ENCODE peak calls at places on chromosomes 6 and 20, in eight cellular contexts. W is heart right ventricle, H is neural progenitor cell, U is GM12878, F is tibial nerve, C is SJSA1, Q is Peyer's patch, X is ovary. P is an unnamed sample.

GRCh38 chr20:22207280-22207679 is 377.1 kb downstream of the FOXA2 start:
- DNase-seq in W (no peak), H (no peak), U (no peak), F (no peak), C (no peak), Q (no peak), X (no peak), P (no peak)

GRCh38 chr6:123812621-123813020 is 9.0 kb downstream of the NKAIN2 start:
- DNase-seq in W (no peak), H (no peak), U (no peak), F (no peak), C (no peak), Q (no peak), X (no peak), P (no peak)

GRCh38 chr6:79115557-79115956 is 37.5 kb upstream of the PHIP start:
- DNase-seq in W (no peak), H (no peak), U (no peak), F (no peak), C (no peak), Q (no peak), X (no peak), P (no peak)

GRCh38 chr6:108476381-108476780 is 84.3 kb upstream of the FOXO3 start:
- DNase-seq in W (no peak), H (no peak), U (no peak), F (no peak), C (no peak), Q (no peak), X (no peak), P (no peak)

GRCh38 chr6:119742188-119742803 is 392.7 kb upstream of the MAN1A1 start:
- DNase-seq in W (peak; percentile 43), H (peak; percentile 84), U (no peak), F (peak; percentile 81), C (no peak), Q (peak; percentile 84), X (peak; percentile 21), P (peak; percentile 74)

GRCh38 chr20:44501448-44501847 is 20.4 kb downstream of the SERINC3 start:
- DNase-seq in W (peak; percentile 20), H (no peak), U (no peak), F (no peak), C (no peak), Q (no peak), X (no peak), P (no peak)

GRCh38 chr6:32568561-32568960 is 21.1 kb downstream of the HLA-DRB1 start:
- DNase-seq in W (no peak), H (no peak), U (no peak), F (no peak), C (no peak), Q (no peak), X (no peak), P (no peak)

GRCh38 chr6:144232434-144233223 is 52.5 kb upstream of the UTRN start:
- DNase-seq in W (no peak), H (no peak), U (no peak), F (no peak), C (no peak), Q (no peak), X (no peak), P (no peak)

GRCh38 chr20:48406462-48407235 is 421.1 kb downstream of the PREX1 start:
- DNase-seq in W (no peak), H (no peak), U (no peak), F (no peak), C (no peak), Q (no peak), X (no peak), P (no peak)

GRCh38 chr6:48922837-48923236 is 540.2 kb downstream of the MMUT start:
- DNase-seq in W (no peak), H (no peak), U (no peak), F (no peak), C (no peak), Q (no peak), X (no peak), P (no peak)

GRCh38 chr6:85864453-85865401 is 222.0 kb upstream of the SYNCRIP start:
- DNase-seq in W (no peak), H (no peak), U (no peak), F (no peak), C (no peak), Q (no peak), X (no peak), P (no peak)

GRCh38 chr6:117352466-117353081 is 73.2 kb downstream of the ROS1 start:
- DNase-seq in W (no peak), H (no peak), U (no peak), F (no peak), C (no peak), Q (no peak), X (no peak), P (no peak)

GRCh38 chr20:51160011-51160410 is 137.1 kb upstream of the KCNG1 start:
- DNase-seq in W (no peak), H (no peak), U (no peak), F (no peak), C (no peak), Q (no peak), X (no peak), P (no peak)

GRCh38 chr6:150511313-150511712 is 88.4 kb upstream of the PLEKHG1 start:
- DNase-seq in W (no peak), H (no peak), U (peak; percentile 8), F (no peak), C (no peak), Q (no peak), X (no peak), P (no peak)

DNA sequence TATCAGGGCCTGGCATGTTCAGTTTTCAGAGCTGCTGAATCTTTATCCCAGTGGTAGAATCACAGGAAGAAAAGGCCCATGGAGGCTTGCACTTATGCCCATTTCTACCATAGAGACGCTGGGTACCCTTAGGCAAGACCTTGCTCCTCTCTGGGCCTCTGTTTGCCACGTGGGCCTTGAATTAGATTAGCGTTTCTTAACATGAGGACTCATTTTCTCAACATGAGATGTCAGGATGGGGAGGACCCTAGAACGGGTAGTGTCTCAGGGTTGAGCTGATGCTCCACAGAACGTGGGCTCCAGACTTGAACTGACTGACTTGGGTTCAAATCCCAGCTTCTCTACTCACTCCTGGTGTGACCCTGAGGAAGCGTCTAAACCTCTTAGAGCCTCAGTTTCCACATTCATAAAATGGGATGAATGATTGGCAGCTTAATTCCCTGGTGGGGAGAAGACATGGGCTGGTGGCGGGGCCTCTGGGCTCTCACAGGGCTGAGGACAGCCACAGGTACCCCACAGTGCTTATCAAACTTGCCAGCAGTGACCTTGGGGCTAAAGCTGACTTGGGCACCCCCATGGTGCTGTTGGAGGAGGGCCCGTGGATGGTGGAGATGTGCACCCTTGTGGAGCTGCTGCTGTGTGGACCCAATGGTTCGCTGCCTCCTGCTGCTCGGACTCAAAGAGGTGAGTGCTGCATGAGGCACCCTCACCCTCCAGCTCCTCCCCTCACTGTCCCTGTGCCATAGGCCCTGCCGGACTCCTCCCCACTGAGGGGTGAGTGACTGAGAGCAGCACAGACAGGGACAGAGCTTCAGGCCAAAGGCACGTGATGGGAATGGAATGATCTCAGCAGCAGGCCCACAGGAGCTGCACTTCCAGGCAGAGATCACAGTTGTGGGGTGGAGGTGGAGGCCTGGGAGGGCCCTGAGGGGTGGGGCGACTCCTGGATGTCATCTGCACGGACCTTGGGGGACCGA is 28.2 kb downstream of the SUN5 start:
- DNase-seq in W (peak; percentile 41), H (no peak), U (no peak), F (no peak), C (peak; percentile 31), Q (peak; percentile 35), X (no peak), P (peak; percentile 46)
- H3K4me1 ChIP-seq in W (peaks cover 19% of the 10 kb centered on the region), H (peaks cover 31% of the 10 kb centered on the region), U (peaks cover 19% of the 10 kb centered on the region), F (peaks cover 10% of the 10 kb centered on the region), C (peaks cover 28% of the 10 kb centered on the region), Q (peaks cover 17% of the 10 kb centered on the region), X (no peaks in the 10 kb centered on the region), P (peaks cover 5% of the 10 kb centered on the region)

DNA sequence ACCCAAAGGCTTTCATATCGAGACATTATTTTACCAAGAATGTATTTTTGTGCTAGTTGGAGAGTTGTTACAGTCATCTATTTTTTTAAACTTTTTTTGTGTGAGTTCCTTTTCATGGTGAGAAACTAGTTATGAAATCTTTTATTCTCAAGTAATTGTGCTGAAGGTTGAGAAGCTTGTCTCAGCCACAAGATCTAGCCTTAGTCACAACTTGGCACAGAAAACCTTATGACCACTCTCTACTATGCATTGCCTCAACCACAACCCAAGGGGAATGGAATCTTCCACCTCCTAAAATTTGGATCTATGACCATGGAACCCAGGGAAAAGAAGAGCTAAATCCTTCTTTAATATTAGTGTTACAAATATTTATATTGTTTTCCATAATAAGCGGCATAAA is 58.5 kb downstream of the HS3ST5 start:
- DNase-seq in W (no peak), H (no peak), U (no peak), F (no peak), C (no peak), Q (no peak), X (no peak), P (no peak)
- H3K27ac ChIP-seq in W (no peak overlapping the region), H (no peak overlapping the region), U (no peak overlapping the region), F (no peak overlapping the region), C (no peak overlapping the region), Q (no peak overlapping the region), X (no peak overlapping the region), P (no peak overlapping the region)

GRCh38 chr6:75118925-75119515 is 86.8 kb downstream of the COL12A1 start:
- DNase-seq in W (no peak), H (no peak), U (no peak), F (no peak), C (no peak), Q (no peak), X (no peak), P (no peak)
- H3K36me3 ChIP-seq in W (no peaks in the 10 kb centered on the region), H (no peaks in the 10 kb centered on the region), U (no peaks in the 10 kb centered on the region), F (no peaks in the 10 kb centered on the region), C (peaks cover 99% of the 10 kb centered on the region), Q (peaks cover 5% of the 10 kb centered on the region), X (no peaks in the 10 kb centered on the region), P (no peaks in the 10 kb centered on the region)

GRCh38 chr6:33777716-33778474 is 11.0 kb downstream of the LEMD2 start:
- DNase-seq in W (no peak), H (no peak), U (no peak), F (no peak), C (no peak), Q (no peak), X (no peak), P (no peak)

GRCh38 chr6:33779305-33779704 is 9.6 kb downstream of the LEMD2 start:
- DNase-seq in W (no peak), H (peak; percentile 77), U (no peak), F (no peak), C (no peak), Q (no peak), X (no peak), P (no peak)

GRCh38 chr6:33779895-33780294 is 9.0 kb downstream of the LEMD2 start:
- DNase-seq in W (no peak), H (no peak), U (no peak), F (no peak), C (no peak), Q (no peak), X (no peak), P (no peak)

GRCh38 chr6:33776764-33777163 is 12.2 kb downstream of the LEMD2 start:
- DNase-seq in W (no peak), H (no peak), U (no peak), F (no peak), C (no peak), Q (no peak), X (no peak), P (no peak)

DNA sequence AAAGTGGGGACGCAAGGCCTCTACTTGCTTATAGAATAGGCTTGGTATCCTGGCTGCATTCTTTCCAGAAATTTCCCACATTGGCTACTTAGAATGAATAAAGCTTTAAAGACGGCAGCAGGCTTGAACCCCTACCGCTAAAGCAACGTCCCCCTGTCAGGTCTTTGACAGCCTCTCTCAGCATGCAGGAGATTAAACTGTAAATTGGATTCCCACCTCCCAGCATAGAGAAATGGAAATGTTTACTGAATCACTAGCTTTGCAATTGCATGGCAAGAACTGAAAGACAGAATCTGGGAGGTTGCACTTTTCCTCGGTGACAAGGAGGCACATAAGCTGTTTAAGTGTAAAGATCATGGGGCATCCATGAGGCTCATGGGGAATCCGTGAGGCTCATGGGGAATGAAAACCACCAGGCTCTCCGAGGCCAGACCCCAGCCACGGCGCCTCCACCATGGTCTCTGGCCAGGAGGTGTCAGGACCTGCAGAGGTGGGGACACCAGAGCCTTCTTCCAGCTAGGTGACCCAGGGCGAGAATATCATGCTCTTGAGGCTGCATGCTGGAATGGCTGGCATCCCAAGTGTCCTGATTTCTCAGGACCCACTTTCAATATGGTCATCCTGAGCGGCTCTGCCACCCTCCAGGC is 10.3 kb downstream of the LEMD2 start:
- DNase-seq in W (no peak), H (peak; percentile 31), U (no peak), F (no peak), C (no peak), Q (no peak), X (no peak), P (no peak)
- H3K4me1 ChIP-seq in W (peaks cover 23% of the 10 kb centered on the region), H (peaks cover 45% of the 10 kb centered on the region), U (no peaks in the 10 kb centered on the region), F (no peaks in the 10 kb centered on the region), C (peaks cover 46% of the 10 kb centered on the region), Q (no peaks in the 10 kb centered on the region), X (no peaks in the 10 kb centered on the region), P (no peaks in the 10 kb centered on the region)

P was measured in upper lobe of right lung.